ENCODE peak calls at places on chromosome 16, in eight cellular contexts. B, X, P, G, H, Z, C and J are unnamed samples.

GRCh38 chr16:75152635-75153034 is 4.3 kb downstream of the ZFP1 start:
- DNase-seq in H (no peak), X (no peak), Z (no peak), C (no peak), B (no peak), P (no peak), G (no peak), J (no peak)

GRCh38 chr16:82542714-82543113 is 84.1 kb upstream of the CDH13 start:
- DNase-seq in G (no peak), P (no peak), Z (no peak), H (no peak), C (no peak), B (no peak), X (no peak), J (no peak)

GRCh38 chr16:81940781-81941560 is 70.3 kb downstream of the SDR42E1 start:
- DNase-seq in X (no peak), G (peak), P (no peak), B (no peak), Z (no peak), C (no peak), H (no peak), J (peak)

GRCh38 chr16:89350701-89351380 is 133.3 kb downstream of the ZNF778 start:
- DNase-seq in C (peak), G (peak), H (no peak), P (peak), Z (no peak), X (peak), B (no peak), J (no peak)

GRCh38 chr16:54193013-54193655 is 93.5 kb downstream of the IRX3 start:
- DNase-seq in H (no peak), P (no peak), B (no peak), Z (no peak), G (no peak), X (no peak), C (no peak), J (no peak)

GRCh38 chr16:87487361-87487924 is 5.4 kb downstream of the ZCCHC14 start:
- DNase-seq in G (peak), H (no peak), C (peak), B (no peak), P (peak), X (no peak), Z (no peak), J (no peak)

GRCh38 chr16:66247516-66248089 is 118.9 kb upstream of the CDH5 start:
- DNase-seq in G (no peak), H (no peak), Z (no peak), C (no peak), B (no peak), P (no peak), X (no peak), J (no peak)

GRCh38 chr16:70158261-70158939 is 15.2 kb upstream of the CLEC18C start:
- DNase-seq in C (no peak), G (no peak), X (no peak), H (no peak), P (no peak), Z (no peak), B (no peak), J (no peak)